ENCODE peak calls at places on chromosome 9, in ten cellular contexts. One of them, this sample, is unnamed.
A peak's percentile ranks its signal among the peaks of the same experiment; 100 is the strongest.

GRCh38 chr9:76433406-76433805 is 25.6 kb upstream of the GCNT1 start:
- DNase-seq in cerebellar nuclear complex: no peak
- DNase-seq in activated naive CD4-positive, alpha-beta T cell: no peak
- DNase-seq in G401: no peak
- DNase-seq in SHP77: no peak
- DNase-seq in cardiac muscle cell: no peak
- DNase-seq in endothelial cell: no peak
- DNase-seq in B cell: no peak
- DNase-seq in mesothelial cell of epicardium: no peak
- DNase-seq in NCI-H1105 treated with DMSO at 0.1 percent for 48 hours: no peak
- DNase-seq in this sample: no peak

GRCh38 chr9:88651682-88652633 is 117.0 kb downstream of the NXNL2 start:
- DNase-seq in cerebellar nuclear complex: no peak
- DNase-seq in activated naive CD4-positive, alpha-beta T cell: no peak
- DNase-seq in G401: peak; percentile 2
- DNase-seq in SHP77: no peak
- DNase-seq in cardiac muscle cell: no peak
- DNase-seq in endothelial cell: no peak
- DNase-seq in B cell: no peak
- DNase-seq in mesothelial cell of epicardium: peak; percentile 52
- DNase-seq in NCI-H1105 treated with DMSO at 0.1 percent for 48 hours: no peak
- DNase-seq in this sample: no peak

GRCh38 chr9:20380546-20380945 is 241.8 kb downstream of the MLLT3 start:
- DNase-seq in cerebellar nuclear complex: no peak
- DNase-seq in activated naive CD4-positive, alpha-beta T cell: no peak
- DNase-seq in G401: no peak
- DNase-seq in SHP77: no peak
- DNase-seq in cardiac muscle cell: no peak
- DNase-seq in endothelial cell: no peak
- DNase-seq in B cell: no peak
- DNase-seq in mesothelial cell of epicardium: no peak
- DNase-seq in NCI-H1105 treated with DMSO at 0.1 percent for 48 hours: no peak
- DNase-seq in this sample: no peak

GRCh38 chr9:88753691-88754367 is 218.9 kb downstream of the NXNL2 start:
- DNase-seq in cerebellar nuclear complex: no peak
- DNase-seq in activated naive CD4-positive, alpha-beta T cell: no peak
- DNase-seq in G401: no peak
- DNase-seq in SHP77: no peak
- DNase-seq in cardiac muscle cell: no peak
- DNase-seq in endothelial cell: no peak
- DNase-seq in B cell: no peak
- DNase-seq in mesothelial cell of epicardium: no peak
- DNase-seq in NCI-H1105 treated with DMSO at 0.1 percent for 48 hours: no peak
- DNase-seq in this sample: no peak

GRCh38 chr9:10268500-10269485 is 344.0 kb downstream of the PTPRD start:
- DNase-seq in cerebellar nuclear complex: no peak
- DNase-seq in activated naive CD4-positive, alpha-beta T cell: no peak
- DNase-seq in G401: peak; percentile 21
- DNase-seq in SHP77: peak; percentile 25
- DNase-seq in cardiac muscle cell: peak; percentile 78
- DNase-seq in endothelial cell: peak; percentile 77
- DNase-seq in B cell: peak; percentile 35
- DNase-seq in mesothelial cell of epicardium: peak; percentile 46
- DNase-seq in NCI-H1105 treated with DMSO at 0.1 percent for 48 hours: peak; percentile 52
- DNase-seq in this sample: no peak

GRCh38 chr9:137383453-137384115 is 39.4 kb downstream of the EXD3 start:
- DNase-seq in cerebellar nuclear complex: no peak
- DNase-seq in activated naive CD4-positive, alpha-beta T cell: no peak
- DNase-seq in G401: no peak
- DNase-seq in SHP77: peak; percentile 58
- DNase-seq in cardiac muscle cell: no peak
- DNase-seq in endothelial cell: no peak
- DNase-seq in B cell: no peak
- DNase-seq in mesothelial cell of epicardium: no peak
- DNase-seq in NCI-H1105 treated with DMSO at 0.1 percent for 48 hours: no peak
- DNase-seq in this sample: no peak

GRCh38 chr9:112411626-112412027 is 31.7 kb downstream of the HSDL2 start:
- DNase-seq in cerebellar nuclear complex: no peak
- DNase-seq in activated naive CD4-positive, alpha-beta T cell: no peak
- DNase-seq in G401: no peak
- DNase-seq in SHP77: no peak
- DNase-seq in cardiac muscle cell: no peak
- DNase-seq in endothelial cell: no peak
- DNase-seq in B cell: no peak
- DNase-seq in mesothelial cell of epicardium: no peak
- DNase-seq in NCI-H1105 treated with DMSO at 0.1 percent for 48 hours: no peak
- DNase-seq in this sample: no peak

GRCh38 chr9:114900937-114901802 is 29.2 kb downstream of the TNFSF8 start:
- DNase-seq in cerebellar nuclear complex: no peak
- DNase-seq in activated naive CD4-positive, alpha-beta T cell: no peak
- DNase-seq in G401: no peak
- DNase-seq in SHP77: no peak
- DNase-seq in cardiac muscle cell: no peak
- DNase-seq in endothelial cell: no peak
- DNase-seq in B cell: no peak
- DNase-seq in mesothelial cell of epicardium: no peak
- DNase-seq in NCI-H1105 treated with DMSO at 0.1 percent for 48 hours: no peak
- DNase-seq in this sample: no peak

GRCh38 chr9:131651599-131651998 is 88.3 kb downstream of the RAPGEF1 start:
- DNase-seq in cerebellar nuclear complex: no peak
- DNase-seq in activated naive CD4-positive, alpha-beta T cell: no peak
- DNase-seq in G401: no peak
- DNase-seq in SHP77: no peak
- DNase-seq in cardiac muscle cell: no peak
- DNase-seq in endothelial cell: no peak
- DNase-seq in B cell: no peak
- DNase-seq in mesothelial cell of epicardium: no peak
- DNase-seq in NCI-H1105 treated with DMSO at 0.1 percent for 48 hours: no peak
- DNase-seq in this sample: no peak

GRCh38 chr9:17509151-17509550 is 69.7 kb upstream of the SH3GL2 start:
- DNase-seq in cerebellar nuclear complex: peak; percentile 97
- DNase-seq in activated naive CD4-positive, alpha-beta T cell: no peak
- DNase-seq in G401: peak; percentile 99
- DNase-seq in SHP77: no peak
- DNase-seq in cardiac muscle cell: no peak
- DNase-seq in endothelial cell: no peak
- DNase-seq in B cell: no peak
- DNase-seq in mesothelial cell of epicardium: no peak
- DNase-seq in NCI-H1105 treated with DMSO at 0.1 percent for 48 hours: no peak
- DNase-seq in this sample: no peak

GRCh38 chr9:91994422-91994821 is 44.4 kb upstream of the ROR2 start:
- DNase-seq in cerebellar nuclear complex: no peak
- DNase-seq in activated naive CD4-positive, alpha-beta T cell: no peak
- DNase-seq in G401: no peak
- DNase-seq in SHP77: no peak
- DNase-seq in cardiac muscle cell: no peak
- DNase-seq in endothelial cell: no peak
- DNase-seq in B cell: no peak
- DNase-seq in mesothelial cell of epicardium: no peak
- DNase-seq in NCI-H1105 treated with DMSO at 0.1 percent for 48 hours: no peak
- DNase-seq in this sample: no peak

GRCh38 chr9:33946779-33947535 is 101.7 kb downstream of the UBAP2 start:
- DNase-seq in cerebellar nuclear complex: no peak
- DNase-seq in activated naive CD4-positive, alpha-beta T cell: no peak
- DNase-seq in G401: no peak
- DNase-seq in SHP77: no peak
- DNase-seq in cardiac muscle cell: no peak
- DNase-seq in endothelial cell: no peak
- DNase-seq in B cell: no peak
- DNase-seq in mesothelial cell of epicardium: no peak
- DNase-seq in NCI-H1105 treated with DMSO at 0.1 percent for 48 hours: no peak
- DNase-seq in this sample: no peak

GRCh38 chr9:71830131-71830530 is 61.8 kb upstream of the CEMIP2 start:
- DNase-seq in cerebellar nuclear complex: no peak
- DNase-seq in activated naive CD4-positive, alpha-beta T cell: no peak
- DNase-seq in G401: no peak
- DNase-seq in SHP77: no peak
- DNase-seq in cardiac muscle cell: no peak
- DNase-seq in endothelial cell: no peak
- DNase-seq in B cell: no peak
- DNase-seq in mesothelial cell of epicardium: no peak
- DNase-seq in NCI-H1105 treated with DMSO at 0.1 percent for 48 hours: no peak
- DNase-seq in this sample: no peak

GRCh38 chr9:21830589-21830988 is 28.2 kb downstream of the MTAP start:
- DNase-seq in cerebellar nuclear complex: no peak
- DNase-seq in activated naive CD4-positive, alpha-beta T cell: no peak
- DNase-seq in G401: no peak
- DNase-seq in SHP77: no peak
- DNase-seq in cardiac muscle cell: no peak
- DNase-seq in endothelial cell: no peak
- DNase-seq in B cell: no peak
- DNase-seq in mesothelial cell of epicardium: no peak
- DNase-seq in NCI-H1105 treated with DMSO at 0.1 percent for 48 hours: no peak
- DNase-seq in this sample: no peak

GRCh38 chr9:109705515-109705914 is 74.5 kb upstream of the PALM2AKAP2 start:
- DNase-seq in cerebellar nuclear complex: no peak
- DNase-seq in activated naive CD4-positive, alpha-beta T cell: no peak
- DNase-seq in G401: no peak
- DNase-seq in SHP77: no peak
- DNase-seq in cardiac muscle cell: peak; percentile 30
- DNase-seq in endothelial cell: no peak
- DNase-seq in B cell: no peak
- DNase-seq in mesothelial cell of epicardium: no peak
- DNase-seq in NCI-H1105 treated with DMSO at 0.1 percent for 48 hours: no peak
- DNase-seq in this sample: no peak

This sample was measured in stimulated activated CD8-positive, alpha-beta memory T cell treated with anti-CD3 and anti-CD28 coated beads, Interleukin-2, amount 100 ng/mL, for 48 hours.